ENCODE peak calls at places on chromosomes 16 and 17, in nine cellular contexts. Y is NCI-H2081, B is GM20000, R is endothelial cell, U is SK-N-DZ, V is osteocyte, C is AG20443, G is Kasumi-1, Q is dermis microvascular lymphatic vessel endothelial cell. K is an unnamed sample.

GRCh38 chr16:78303946-78304345 is 204.5 kb downstream of the WWOX start:
- DNase-seq in G (no peak), Q (no peak), Y (no peak), R (no peak), B (no peak), V (no peak), U (no peak), C (no peak), K (no peak)

GRCh38 chr17:15262291-15263205 is 2.6 kb downstream of the PMP22 start:
- DNase-seq in B (peak; percentile 32), V (peak; percentile 88), G (no peak), Y (no peak), C (peak; percentile 95), Q (peak; percentile 36), U (no peak), R (peak; percentile 56), K (no peak)

GRCh38 chr16:727291-727977 is 528 bp downstream of the HAGHL start:
- DNase-seq in B (peak; percentile 74), U (no peak), G (no peak), R (no peak), V (no peak), C (no peak), Y (no peak), Q (no peak), K (no peak)

GRCh38 chr16:4319454-4319853 is 3.6 kb downstream of the GLIS2 start:
- DNase-seq in G (no peak), V (no peak), C (peak; percentile 56), Y (no peak), Q (no peak), R (no peak), U (no peak), B (peak; percentile 76), K (peak; percentile 78)

GRCh38 chr17:83057793-83058477 is 21.5 kb upstream of the METRNL start:
- DNase-seq in G (no peak), U (no peak), Q (no peak), B (no peak), Y (no peak), C (no peak), V (no peak), R (no peak), K (no peak)

GRCh38 chr16:57735755-57736418 is at the start of gene KATNB1:
- DNase-seq in Q (no peak), Y (no peak), B (no peak), C (no peak), R (no peak), V (no peak), U (peak; percentile 39), G (peak; percentile 16), K (no peak)

GRCh38 chr16:5885521-5885920 is 787.9 kb upstream of the EEF2KMT start:
- DNase-seq in R (no peak), Q (no peak), V (no peak), U (no peak), Y (no peak), G (no peak), B (no peak), C (no peak), K (no peak)

GRCh38 chr16:31350275-31351005 is 4.5 kb upstream of the ITGAX start:
- DNase-seq in B (no peak), R (no peak), V (no peak), C (no peak), Q (no peak), Y (no peak), G (peak; percentile 2), U (no peak), K (no peak)

GRCh38 chr16:53501216-53501859 is 1.7 kb downstream of the AKTIP start:
- DNase-seq in V (no peak), R (no peak), Q (no peak), Y (no peak), B (no peak), C (no peak), U (no peak), G (no peak), K (no peak)

GRCh38 chr16:66381585-66382170 is 15.2 kb downstream of the CDH5 start:
- DNase-seq in B (no peak), G (no peak), U (no peak), Y (no peak), Q (no peak), V (no peak), C (no peak), R (no peak), K (no peak)